ENCODE peak calls at places on chromosomes 11 and 22, in five cellular contexts. One of them, this sample, is unnamed.

GRCh38 chr22:33073989-33074391 is 15.8 kb upstream of the SYN3 start:
- DNase-seq in GM12878: no peak
- DNase-seq in K562: no peak
- DNase-seq in HCT116: no peak
- DNase-seq in H1: no peak
- DNase-seq in this sample: no peak

GRCh38 chr22:27896251-27896650 is 22.8 kb downstream of the PITPNB start:
- DNase-seq in GM12878: peak
- DNase-seq in K562: no peak
- DNase-seq in HCT116: no peak
- DNase-seq in H1: no peak
- DNase-seq in this sample: no peak

GRCh38 chr11:74459584-74459983 is 7.8 kb downstream of the KCNE3 start:
- DNase-seq in GM12878: no peak
- DNase-seq in K562: peak
- DNase-seq in HCT116: no peak
- DNase-seq in H1: no peak
- DNase-seq in this sample: no peak

GRCh38 chr22:36808611-36809344 is 8.1 kb downstream of the PVALB start:
- DNase-seq in GM12878: no peak
- DNase-seq in K562: no peak
- DNase-seq in HCT116: no peak
- DNase-seq in H1: no peak
- DNase-seq in this sample: no peak

GRCh38 chr11:86673055-86673843 is 833 bp upstream of the ME3 start:
- DNase-seq in GM12878: no peak
- DNase-seq in K562: no peak
- DNase-seq in HCT116: no peak
- DNase-seq in H1: no peak
- DNase-seq in this sample: no peak

GRCh38 chr11:62108017-62108750 is 15.6 kb upstream of the INCENP start:
- DNase-seq in GM12878: peak
- DNase-seq in K562: peak
- DNase-seq in HCT116: peak
- DNase-seq in H1: no peak
- DNase-seq in this sample: peak

GRCh38 chr11:104467414-104467813 is 303.5 kb upstream of the PDGFD start:
- DNase-seq in GM12878: no peak
- DNase-seq in K562: peak
- DNase-seq in HCT116: no peak
- DNase-seq in H1: no peak
- DNase-seq in this sample: no peak

GRCh38 chr11:75582935-75583709 is 21.1 kb downstream of the SERPINH1 start:
- DNase-seq in GM12878: no peak
- DNase-seq in K562: peak
- DNase-seq in HCT116: no peak
- DNase-seq in H1: peak
- DNase-seq in this sample: no peak

GRCh38 chr11:65504671-65505433 is 6.0 kb downstream of the MALAT1 start:
- DNase-seq in GM12878: no peak
- DNase-seq in K562: peak
- DNase-seq in HCT116: no peak
- DNase-seq in H1: no peak
- DNase-seq in this sample: no peak

GRCh38 chr22:19291218-19291579 is 320 bp downstream of the CLTCL1 start:
- DNase-seq in GM12878: no peak
- DNase-seq in K562: peak
- DNase-seq in HCT116: no peak
- DNase-seq in H1: peak
- DNase-seq in this sample: no peak

GRCh38 chr11:27233654-27234042 is 129.4 kb downstream of the CCDC34 start:
- DNase-seq in GM12878: no peak
- DNase-seq in K562: no peak
- DNase-seq in HCT116: no peak
- DNase-seq in H1: no peak
- DNase-seq in this sample: no peak

GRCh38 chr11:104078995-104079394 is 42.6 kb downstream of the DDI1 start:
- DNase-seq in GM12878: no peak
- DNase-seq in K562: no peak
- DNase-seq in HCT116: no peak
- DNase-seq in H1: no peak
- DNase-seq in this sample: no peak

GRCh38 chr11:57219021-57219627 is 17.9 kb downstream of the APLNR start:
- DNase-seq in GM12878: no peak
- DNase-seq in K562: no peak
- DNase-seq in HCT116: no peak
- DNase-seq in H1: no peak
- DNase-seq in this sample: no peak

GRCh38 chr11:103358251-103358650 is 249.0 kb downstream of the DYNC2H1 start:
- DNase-seq in GM12878: no peak
- DNase-seq in K562: no peak
- DNase-seq in HCT116: no peak
- DNase-seq in H1: no peak
- DNase-seq in this sample: no peak

GRCh38 chr11:133946018-133946417 is 10.8 kb downstream of the IGSF9B start:
- DNase-seq in GM12878: no peak
- DNase-seq in K562: no peak
- DNase-seq in HCT116: no peak
- DNase-seq in H1: no peak
- DNase-seq in this sample: no peak

DNA sequence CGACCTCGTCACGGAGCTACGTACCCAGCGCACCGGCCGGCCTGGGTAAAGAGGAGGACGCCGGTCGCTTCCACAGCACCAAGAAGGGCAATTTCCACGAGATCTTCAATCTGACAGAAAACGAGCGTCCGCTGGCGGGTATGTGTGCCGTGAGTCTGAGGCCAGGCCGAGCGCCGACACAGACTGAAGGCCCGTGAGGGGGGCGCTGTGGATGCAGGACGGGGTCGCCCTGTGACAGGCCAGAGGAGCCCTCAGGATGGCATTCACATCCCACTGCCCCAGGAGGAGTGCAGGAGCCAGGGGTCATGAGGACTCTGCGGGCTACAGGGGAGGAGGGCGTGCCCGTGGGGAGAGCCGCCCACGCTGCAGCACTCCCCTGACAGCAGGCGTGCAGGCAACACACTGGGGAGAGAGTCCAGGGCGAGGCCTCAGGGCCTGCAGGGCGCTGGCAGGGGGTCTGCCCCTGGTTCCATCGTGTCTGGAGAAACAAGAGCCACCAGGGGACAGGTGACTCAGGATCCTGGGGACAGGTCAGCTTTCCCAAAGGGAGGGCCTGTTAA is 53.6 kb downstream of the GRAMD4 start:
- DNase-seq in GM12878: no peak
- DNase-seq in K562: no peak
- DNase-seq in HCT116: no peak
- DNase-seq in H1: no peak
- DNase-seq in this sample: no peak
- TF ChIP-seq SIN3A in GM12878: no peak
- TF ChIP-seq SIN3A in K562: no peak
- TF ChIP-seq SIN3A in HCT116: no peak
- TF ChIP-seq SIN3A in H1: no peak
- TF ChIP-seq SIN3A in this sample: no peak

GRCh38 chr22:40417881-40418280 is 47.5 kb downstream of the SGSM3 start:
- DNase-seq in GM12878: no peak
- DNase-seq in K562: no peak
- DNase-seq in HCT116: no peak
- DNase-seq in H1: no peak
- DNase-seq in this sample: no peak
- TF ChIP-seq CEBPB in GM12878: no peak
- TF ChIP-seq CEBPB in K562: no peak
- TF ChIP-seq CEBPB in HCT116: no peak
- TF ChIP-seq CEBPB in H1: no peak
- TF ChIP-seq CEBPB in this sample: no peak

DNA sequence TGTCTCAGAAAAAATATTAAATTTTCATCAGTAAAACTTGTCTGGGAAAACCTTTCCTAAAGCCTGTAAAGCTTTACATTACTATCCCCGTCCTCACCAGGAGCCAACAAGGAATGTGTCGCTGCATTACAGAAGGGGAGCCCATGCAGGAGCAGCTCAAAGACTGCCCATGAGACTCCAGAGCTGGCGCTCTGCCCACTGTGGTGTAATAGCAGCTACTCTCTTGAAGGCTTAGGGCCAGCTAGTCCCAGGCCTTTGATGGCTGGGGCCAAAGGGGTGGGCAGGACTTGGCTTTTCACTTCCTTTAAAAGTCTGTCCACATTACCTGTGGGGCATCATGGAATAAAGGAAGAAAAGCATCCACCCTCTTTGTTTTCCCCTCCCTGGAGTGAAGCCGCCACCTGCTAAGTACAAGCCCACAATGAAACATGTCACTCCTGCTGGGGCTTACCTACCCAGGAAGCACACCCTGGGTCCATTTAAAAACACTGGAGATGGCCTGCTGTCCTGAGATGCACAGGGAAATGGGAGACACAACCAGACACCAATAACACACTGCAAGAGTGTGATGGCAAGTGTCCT is 150.7 kb downstream of the ADAMTS15 start:
- DNase-seq in GM12878: no peak
- DNase-seq in K562: no peak
- DNase-seq in HCT116: no peak
- DNase-seq in H1: peak
- DNase-seq in this sample: no peak
- TF ChIP-seq SIN3A in GM12878: no peak
- TF ChIP-seq SIN3A in K562: no peak
- TF ChIP-seq SIN3A in HCT116: no peak
- TF ChIP-seq SIN3A in H1: no peak
- TF ChIP-seq SIN3A in this sample: no peak

DNA sequence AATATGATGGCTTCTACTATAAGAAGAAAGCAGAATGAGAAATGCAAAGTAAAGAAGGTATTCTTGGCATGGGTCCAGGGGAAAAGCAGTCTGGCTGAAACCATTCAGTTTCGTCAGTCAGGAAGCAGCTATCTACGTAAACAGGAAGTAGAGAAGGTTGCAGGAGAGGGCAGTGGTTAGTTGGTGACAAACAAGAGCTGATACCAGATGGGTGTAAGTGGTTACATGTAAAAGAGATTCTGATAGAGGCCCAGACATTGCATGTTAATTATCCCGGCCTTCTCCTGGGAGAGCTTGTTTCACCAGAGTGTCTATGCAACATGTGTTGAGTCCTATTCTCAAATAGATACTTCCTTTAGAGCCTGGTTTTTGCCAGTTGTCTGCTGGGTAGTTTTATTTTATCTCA is 58.4 kb upstream of the PSMA1 start:
- DNase-seq in GM12878: peak
- DNase-seq in K562: peak
- DNase-seq in HCT116: no peak
- DNase-seq in H1: no peak
- DNase-seq in this sample: peak
- TF ChIP-seq CEBPB in GM12878: no peak
- TF ChIP-seq CEBPB in K562: no peak
- TF ChIP-seq CEBPB in HCT116: no peak
- TF ChIP-seq CEBPB in H1: no peak
- TF ChIP-seq CEBPB in this sample: peak

DNA sequence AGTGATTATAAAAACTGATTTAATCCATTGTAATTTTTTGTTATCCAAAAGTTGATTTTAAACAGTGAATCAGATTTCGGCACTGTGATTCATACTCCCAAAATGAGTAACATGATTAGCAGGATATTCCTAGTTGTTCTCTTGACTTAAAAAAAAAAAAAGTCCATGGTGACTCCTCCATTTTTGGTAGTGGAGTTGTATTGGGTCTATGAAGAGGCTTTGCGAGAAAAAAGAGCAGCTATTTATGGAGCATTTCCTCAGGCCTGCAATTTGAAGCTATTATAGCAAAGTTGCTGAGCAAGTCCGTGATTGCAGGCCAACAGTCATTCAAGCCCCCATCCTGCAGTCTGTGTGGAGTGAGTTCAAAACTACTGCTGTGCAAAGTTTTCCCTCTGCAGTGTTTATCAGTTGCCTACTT is 28.8 kb downstream of the YAP1 start:
- DNase-seq in GM12878: no peak
- DNase-seq in K562: no peak
- DNase-seq in HCT116: no peak
- DNase-seq in H1: no peak
- DNase-seq in this sample: no peak
- TF ChIP-seq SIN3A in GM12878: no peak
- TF ChIP-seq SIN3A in K562: no peak
- TF ChIP-seq SIN3A in HCT116: no peak
- TF ChIP-seq SIN3A in H1: no peak
- TF ChIP-seq SIN3A in this sample: no peak

GRCh38 chr11:82750643-82751139 is 17.0 kb upstream of the FAM181B start:
- DNase-seq in GM12878: no peak
- DNase-seq in K562: no peak
- DNase-seq in HCT116: no peak
- DNase-seq in H1: no peak
- DNase-seq in this sample: no peak
- TF ChIP-seq CEBPB in GM12878: no peak
- TF ChIP-seq CEBPB in K562: no peak
- TF ChIP-seq CEBPB in HCT116: no peak
- TF ChIP-seq CEBPB in H1: no peak
- TF ChIP-seq CEBPB in this sample: no peak

GRCh38 chr11:33207408-33207985 is 46.2 kb upstream of the CSTF3 start:
- DNase-seq in GM12878: no peak
- DNase-seq in K562: peak
- DNase-seq in HCT116: no peak
- DNase-seq in H1: no peak
- DNase-seq in this sample: no peak
- TF ChIP-seq SIN3A in GM12878: no peak
- TF ChIP-seq SIN3A in K562: no peak
- TF ChIP-seq SIN3A in HCT116: no peak
- TF ChIP-seq SIN3A in H1: no peak
- TF ChIP-seq SIN3A in this sample: no peak

DNA sequence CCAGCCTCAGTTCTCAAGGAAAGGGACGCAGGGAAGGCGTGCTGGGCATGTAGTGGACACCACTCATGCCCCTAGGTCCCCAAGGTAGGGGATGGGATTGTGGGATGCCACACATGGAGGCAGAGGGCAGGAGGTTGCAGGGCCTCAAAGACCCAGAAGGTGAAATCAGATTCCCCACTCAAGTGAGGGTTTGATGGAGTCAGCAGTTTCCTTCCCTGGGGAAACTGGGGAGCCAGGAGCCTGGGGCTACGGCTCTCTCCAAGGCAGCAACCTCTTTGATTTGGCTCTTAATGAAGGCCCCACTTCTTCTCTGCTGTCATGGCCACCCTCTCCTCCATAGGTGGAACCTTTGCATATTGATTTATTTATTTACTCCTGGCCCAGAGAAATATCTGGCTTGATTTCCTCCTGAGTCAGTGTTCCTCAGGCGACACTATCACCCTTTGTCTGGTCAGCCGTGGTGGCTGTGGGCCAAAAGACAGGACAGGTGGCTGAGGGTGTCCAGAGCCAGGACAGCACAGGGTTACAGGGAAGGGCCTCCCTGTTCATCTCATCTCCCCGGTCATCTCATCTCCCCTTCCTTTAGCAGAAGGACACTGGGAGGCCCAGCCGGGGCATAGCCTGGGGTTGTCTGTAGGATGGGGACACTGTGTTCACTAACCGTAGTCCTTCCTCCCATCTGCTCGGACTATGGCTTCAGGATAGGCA is 9.6 kb downstream of the GNAZ start:
- DNase-seq in GM12878: no peak
- DNase-seq in K562: no peak
- DNase-seq in HCT116: no peak
- DNase-seq in H1: no peak
- DNase-seq in this sample: peak
- TF ChIP-seq CEBPB in GM12878: no peak
- TF ChIP-seq CEBPB in K562: no peak
- TF ChIP-seq CEBPB in HCT116: no peak
- TF ChIP-seq CEBPB in H1: no peak
- TF ChIP-seq CEBPB in this sample: no peak